ENCODE peak calls at places on chromosomes 3 and 15, in ten cellular contexts. W is CD4-positive, alpha-beta memory T cell; J is transverse colon; E is prostate gland; S is PC-9; M is effector memory CD4-positive, alpha-beta T cell; H is gastrocnemius medialis; A is SK-N-SH; O is Peyer's patch; V is psoas muscle. Q is an unnamed sample.

GRCh38 chr15:40906947-40907802 is 12.9 kb downstream of the VPS18 start:
- DNase-seq in W (peak; percentile 51), S (no peak), A (peak; percentile 72), V (no peak), H (peak; percentile 40), E (no peak), O (peak; percentile 83), J (peak; percentile 75), M (peak; percentile 28), Q (no peak)

GRCh38 chr15:80561500-80561899 is 133.6 kb upstream of the ABHD17C start:
- DNase-seq in V (no peak), E (no peak), H (no peak), W (no peak), S (no peak), O (no peak), J (no peak), M (no peak), A (no peak), Q (no peak)

GRCh38 chr15:88738796-88739195 is 64.4 kb upstream of the ACAN start:
- DNase-seq in W (no peak), O (no peak), V (no peak), A (no peak), M (no peak), J (no peak), H (no peak), E (no peak), S (no peak), Q (no peak)

GRCh38 chr3:30203301-30203700 is 403.1 kb upstream of the TGFBR2 start:
- DNase-seq in S (no peak), V (no peak), M (no peak), J (no peak), O (no peak), H (no peak), W (no peak), E (no peak), A (no peak), Q (no peak)

GRCh38 chr3:13539285-13539625 is 9.7 kb upstream of the FBLN2 start:
- DNase-seq in E (no peak), H (no peak), O (no peak), A (no peak), J (no peak), W (no peak), V (no peak), S (peak; percentile 57), M (no peak), Q (peak; percentile 55)

GRCh38 chr3:129387492-129387891 is 40.9 kb downstream of the EFCAB12 start:
- DNase-seq in S (no peak), O (no peak), W (no peak), J (no peak), A (no peak), E (no peak), H (no peak), V (no peak), M (no peak), Q (no peak)

GRCh38 chr15:41797194-41797593 is 22.9 kb downstream of the MAPKBP1 start:
- DNase-seq in W (no peak), H (no peak), M (no peak), S (no peak), E (no peak), O (no peak), A (no peak), V (no peak), J (no peak), Q (no peak)

GRCh38 chr3:95246413-95246812 is 1183.6 kb downstream of the NSUN3 start:
- DNase-seq in H (no peak), V (no peak), E (no peak), O (no peak), W (no peak), M (no peak), S (no peak), A (no peak), J (no peak), Q (no peak)

GRCh38 chr3:170000051-170000450 is 33.4 kb downstream of the SEC62 start:
- DNase-seq in O (no peak), M (no peak), E (no peak), S (no peak), W (no peak), J (no peak), A (no peak), V (no peak), H (no peak), Q (no peak)

GRCh38 chr3:39962566-39962965 is 153.2 kb downstream of the MYRIP start:
- DNase-seq in O (no peak), J (no peak), M (no peak), W (no peak), S (no peak), E (no peak), H (no peak), A (no peak), V (no peak), Q (no peak)

GRCh38 chr15:55289573-55290360 is at the start of gene RAB27A:
- DNase-seq in O (peak; percentile 88), E (peak; percentile 73), A (peak; percentile 85), M (peak; percentile 73), V (peak; percentile 72), H (peak; percentile 18), J (peak; percentile 84), S (peak; percentile 74), W (peak; percentile 74), Q (peak; percentile 80)

GRCh38 chr15:66885281-66885915 is 180.0 kb upstream of the SMAD3 start:
- DNase-seq in M (no peak), A (no peak), V (no peak), E (no peak), S (no peak), H (no peak), O (no peak), J (no peak), W (no peak), Q (no peak)

GRCh38 chr15:68781766-68782588 is 38.7 kb downstream of the ANP32A start:
- DNase-seq in H (peak; percentile 43), S (no peak), M (no peak), A (no peak), W (no peak), E (no peak), V (peak; percentile 72), O (no peak), J (no peak), Q (no peak)

GRCh38 chr15:79724312-79724711 is 172.5 kb downstream of the MTHFS start:
- DNase-seq in H (no peak), M (no peak), O (no peak), E (no peak), J (no peak), W (no peak), A (no peak), V (no peak), S (no peak), Q (no peak)

GRCh38 chr15:85541744-85542143 is 161.3 kb downstream of the AKAP13 start:
- DNase-seq in H (no peak), W (no peak), J (no peak), V (no peak), S (no peak), E (no peak), O (no peak), A (no peak), M (no peak), Q (no peak)

GRCh38 chr3:45143673-45144670 is 2.2 kb downstream of the CDCP1 start:
- DNase-seq in H (no peak), E (no peak), W (no peak), V (no peak), S (no peak), O (no peak), J (no peak), A (no peak), M (no peak), Q (no peak)

GRCh38 chr3:45148921-45149320 is 2.7 kb upstream of the CDCP1 start:
- DNase-seq in A (no peak), E (no peak), S (no peak), J (no peak), H (no peak), O (no peak), M (no peak), V (no peak), W (no peak), Q (no peak)

GRCh38 chr3:45140392-45140791 is 5.8 kb downstream of the CDCP1 start:
- DNase-seq in H (no peak), O (no peak), S (no peak), A (no peak), J (no peak), E (no peak), V (no peak), M (no peak), W (no peak), Q (peak; percentile 16)

GRCh38 chr3:45145681-45146614 is at the start of gene CDCP1:
- DNase-seq in W (no peak), H (no peak), E (peak; percentile 37), O (peak; percentile 84), J (peak; percentile 78), A (peak; percentile 58), V (no peak), S (peak; percentile 78), M (no peak), Q (no peak)

DNA sequence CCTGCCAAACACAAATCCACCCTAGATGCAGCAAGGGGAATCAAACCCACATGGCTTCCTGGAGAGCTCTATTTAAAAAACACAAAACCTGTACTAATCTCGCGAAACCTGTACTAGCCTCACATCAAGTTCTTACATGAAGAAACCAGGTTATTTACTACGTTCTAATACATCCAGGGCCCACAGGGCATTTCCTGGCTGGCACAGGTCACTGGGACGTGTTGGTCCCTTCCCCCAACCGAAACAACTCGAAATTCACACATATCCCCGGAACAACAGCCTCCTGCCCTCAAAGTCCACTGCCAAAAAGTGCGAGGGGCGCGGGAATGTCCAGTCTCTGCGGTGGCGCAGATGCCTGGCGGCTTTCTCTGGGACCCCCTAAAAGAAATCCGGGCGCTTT is 955 bp downstream of the CDCP1 start:
- DNase-seq in J (no peak), M (no peak), E (peak; percentile 61), H (no peak), O (no peak), S (no peak), V (no peak), W (no peak), A (peak; percentile 28), Q (no peak)
- H3K4me3 ChIP-seq in J (peak overlapping the region; percentile 56), M (peak overlapping the region; percentile 64), E (peak overlapping the region; percentile 47), H (peak overlapping the region; percentile 55), O (peak overlapping the region; percentile 45), S (peak overlapping the region; percentile 83), V (peak overlapping the region; percentile 67), W (peak overlapping the region; percentile 28), A (peak overlapping the region; percentile 65), Q (peak overlapping the region; percentile 33)

GRCh38 chr15:34271493-34271892 is 46.7 kb downstream of the EMC4 start:
- DNase-seq in E (no peak), V (no peak), H (peak; percentile 29), O (no peak), W (no peak), A (no peak), J (no peak), S (peak; percentile 1), M (no peak), Q (no peak)
- H3K4me1 ChIP-seq in E (no peaks in the 10 kb centered on the region), V (no peaks in the 10 kb centered on the region), H (no peaks in the 10 kb centered on the region), O (no peaks in the 10 kb centered on the region), W (no peaks in the 10 kb centered on the region), A (no peaks in the 10 kb centered on the region), J (no peaks in the 10 kb centered on the region), S (peaks cover 23% of the 10 kb centered on the region), M (no peaks in the 10 kb centered on the region), Q (no peaks in the 10 kb centered on the region)

GRCh38 chr3:180870008-180870733 is 42.3 kb upstream of the FXR1 start:
- DNase-seq in V (peak; percentile 79), H (peak; percentile 45), W (no peak), S (no peak), A (no peak), J (peak; percentile 9), M (no peak), O (no peak), E (no peak), Q (no peak)
- H3K4me3 ChIP-seq in V (peak overlapping the region; percentile 62), H (peak overlapping the region; percentile 52), W (no peak overlapping the region), S (no peak overlapping the region), A (no peak overlapping the region), J (peak overlapping the region; percentile 15), M (no peak overlapping the region), O (peak overlapping the region; percentile 5), E (peak overlapping the region; percentile 8), Q (no peak overlapping the region)

GRCh38 chr3:171878441-171879225 is 35.5 kb downstream of the TMEM212 start:
- DNase-seq in E (no peak), J (no peak), M (no peak), S (no peak), V (no peak), O (no peak), H (no peak), W (no peak), A (no peak), Q (no peak)
- H3K4me1 ChIP-seq in E (no peaks in the 10 kb centered on the region), J (no peaks in the 10 kb centered on the region), M (no peaks in the 10 kb centered on the region), S (peaks cover 15% of the 10 kb centered on the region), V (no peaks in the 10 kb centered on the region), O (no peaks in the 10 kb centered on the region), H (no peaks in the 10 kb centered on the region), W (no peaks in the 10 kb centered on the region), A (peaks cover 5% of the 10 kb centered on the region), Q (peaks cover 58% of the 10 kb centered on the region)

Q was measured in SJSA1.